ENCODE peak calls at places on chromosomes 11 and 22, in eight cellular contexts. One of them, this sample, is unnamed.

GRCh38 chr22:25083414-25084166 is 116.1 kb upstream of the CRYBB3 start:
- DNase-seq in fibroblast of lung: no peak
- DNase-seq in mucosa of descending colon: no peak
- DNase-seq in MV-4-11: no peak
- DNase-seq in cardiac muscle cell: no peak
- DNase-seq in keratinocyte: no peak
- DNase-seq in foreskin fibroblast: no peak
- DNase-seq in activated T-helper 1 cell treated with anti-CD3 and anti-CD28 coated beads, Interleukin-12 subunit alpha, Interleukin-12 subunit beta, Interleukin-2, Interleukin-4 antibody, amounts not matched to agents 30 ng/mL and 10 ng/mL and 1 ng/mL, durations not matched to agents 14 hours and 24 hours and 36 hours: no peak
- DNase-seq in this sample: no peak

GRCh38 chr22:30643055-30643875 is 7.7 kb downstream of the SLC35E4 start:
- DNase-seq in fibroblast of lung: no peak
- DNase-seq in mucosa of descending colon: no peak
- DNase-seq in MV-4-11: no peak
- DNase-seq in cardiac muscle cell: no peak
- DNase-seq in keratinocyte: no peak
- DNase-seq in foreskin fibroblast: no peak
- DNase-seq in activated T-helper 1 cell treated with anti-CD3 and anti-CD28 coated beads, Interleukin-12 subunit alpha, Interleukin-12 subunit beta, Interleukin-2, Interleukin-4 antibody, amounts not matched to agents 30 ng/mL and 10 ng/mL and 1 ng/mL, durations not matched to agents 14 hours and 24 hours and 36 hours: no peak
- DNase-seq in this sample: no peak

GRCh38 chr11:71379722-71380121 is 68.5 kb downstream of the DHCR7 start:
- DNase-seq in fibroblast of lung: no peak
- DNase-seq in mucosa of descending colon: no peak
- DNase-seq in MV-4-11: no peak
- DNase-seq in cardiac muscle cell: no peak
- DNase-seq in keratinocyte: no peak
- DNase-seq in foreskin fibroblast: no peak
- DNase-seq in activated T-helper 1 cell treated with anti-CD3 and anti-CD28 coated beads, Interleukin-12 subunit alpha, Interleukin-12 subunit beta, Interleukin-2, Interleukin-4 antibody, amounts not matched to agents 30 ng/mL and 10 ng/mL and 1 ng/mL, durations not matched to agents 14 hours and 24 hours and 36 hours: no peak
- DNase-seq in this sample: no peak

GRCh38 chr11:110367571-110367970 is 62.2 kb upstream of the FDX1 start:
- DNase-seq in fibroblast of lung: no peak
- DNase-seq in mucosa of descending colon: no peak
- DNase-seq in MV-4-11: no peak
- DNase-seq in cardiac muscle cell: no peak
- DNase-seq in keratinocyte: no peak
- DNase-seq in foreskin fibroblast: no peak
- DNase-seq in activated T-helper 1 cell treated with anti-CD3 and anti-CD28 coated beads, Interleukin-12 subunit alpha, Interleukin-12 subunit beta, Interleukin-2, Interleukin-4 antibody, amounts not matched to agents 30 ng/mL and 10 ng/mL and 1 ng/mL, durations not matched to agents 14 hours and 24 hours and 36 hours: no peak
- DNase-seq in this sample: no peak

GRCh38 chr11:121367434-121367833 is 74.9 kb downstream of the SC5D start:
- DNase-seq in fibroblast of lung: no peak
- DNase-seq in mucosa of descending colon: no peak
- DNase-seq in MV-4-11: peak
- DNase-seq in cardiac muscle cell: peak
- DNase-seq in keratinocyte: no peak
- DNase-seq in foreskin fibroblast: no peak
- DNase-seq in activated T-helper 1 cell treated with anti-CD3 and anti-CD28 coated beads, Interleukin-12 subunit alpha, Interleukin-12 subunit beta, Interleukin-2, Interleukin-4 antibody, amounts not matched to agents 30 ng/mL and 10 ng/mL and 1 ng/mL, durations not matched to agents 14 hours and 24 hours and 36 hours: peak
- DNase-seq in this sample: no peak

GRCh38 chr11:61890536-61891330 is 612 bp downstream of the FADS3 start:
- DNase-seq in fibroblast of lung: peak
- DNase-seq in mucosa of descending colon: peak
- DNase-seq in MV-4-11: peak
- DNase-seq in cardiac muscle cell: peak
- DNase-seq in keratinocyte: no peak
- DNase-seq in foreskin fibroblast: peak
- DNase-seq in activated T-helper 1 cell treated with anti-CD3 and anti-CD28 coated beads, Interleukin-12 subunit alpha, Interleukin-12 subunit beta, Interleukin-2, Interleukin-4 antibody, amounts not matched to agents 30 ng/mL and 10 ng/mL and 1 ng/mL, durations not matched to agents 14 hours and 24 hours and 36 hours: peak
- DNase-seq in this sample: no peak

GRCh38 chr22:28773461-28773867 is 969 bp downstream of the CCDC117 start:
- DNase-seq in fibroblast of lung: peak
- DNase-seq in mucosa of descending colon: no peak
- DNase-seq in MV-4-11: peak
- DNase-seq in cardiac muscle cell: no peak
- DNase-seq in keratinocyte: no peak
- DNase-seq in foreskin fibroblast: peak
- DNase-seq in activated T-helper 1 cell treated with anti-CD3 and anti-CD28 coated beads, Interleukin-12 subunit alpha, Interleukin-12 subunit beta, Interleukin-2, Interleukin-4 antibody, amounts not matched to agents 30 ng/mL and 10 ng/mL and 1 ng/mL, durations not matched to agents 14 hours and 24 hours and 36 hours: no peak
- DNase-seq in this sample: no peak

GRCh38 chr11:44564653-44565007 is 833 bp upstream of the CD82 start:
- DNase-seq in fibroblast of lung: peak
- DNase-seq in mucosa of descending colon: peak
- DNase-seq in MV-4-11: peak
- DNase-seq in cardiac muscle cell: no peak
- DNase-seq in keratinocyte: peak
- DNase-seq in foreskin fibroblast: peak
- DNase-seq in activated T-helper 1 cell treated with anti-CD3 and anti-CD28 coated beads, Interleukin-12 subunit alpha, Interleukin-12 subunit beta, Interleukin-2, Interleukin-4 antibody, amounts not matched to agents 30 ng/mL and 10 ng/mL and 1 ng/mL, durations not matched to agents 14 hours and 24 hours and 36 hours: no peak
- DNase-seq in this sample: no peak

This sample was measured in GDM1.